ENCODE peak calls at places on chromosomes 5 and 9, in four cellular contexts. S is OCI-LY7, J is astrocyte of the spinal cord, F is ovary. A is an unnamed sample.

GRCh38 chr5:169164481-169164925 is 136.4 kb downstream of the SLIT3 start:
- DNase-seq in F (no peak), S (no peak), J (peak), A (no peak)

GRCh38 chr5:141508808-141509611 is 20.1 kb downstream of the PCDHGC5 start:
- DNase-seq in J (peak), F (peak), S (peak), A (peak)

GRCh38 chr5:104652271-104652861 is 1089.8 kb upstream of the NUDT12 start:
- DNase-seq in S (no peak), J (no peak), F (no peak), A (no peak)

GRCh38 chr5:123487298-123487697 is 24.7 kb upstream of the CSNK1G3 start:
- DNase-seq in J (no peak), F (no peak), S (no peak), A (peak)

GRCh38 chr5:98927242-98927987 is 1.4 kb downstream of the CHD1 start:
- DNase-seq in S (peak), J (peak), F (peak), A (peak)

GRCh38 chr5:43039468-43040286 is 442 bp downstream of the ANXA2R start:
- DNase-seq in F (peak), S (peak), J (peak), A (peak)

GRCh38 chr5:130981663-130982062 is 183.4 kb downstream of the HINT1 start:
- DNase-seq in S (no peak), J (no peak), F (no peak), A (no peak)

GRCh38 chr5:180330810-180331646 is 22.1 kb downstream of the GFPT2 start:
- DNase-seq in S (no peak), J (peak), F (peak), A (peak)

DNA sequence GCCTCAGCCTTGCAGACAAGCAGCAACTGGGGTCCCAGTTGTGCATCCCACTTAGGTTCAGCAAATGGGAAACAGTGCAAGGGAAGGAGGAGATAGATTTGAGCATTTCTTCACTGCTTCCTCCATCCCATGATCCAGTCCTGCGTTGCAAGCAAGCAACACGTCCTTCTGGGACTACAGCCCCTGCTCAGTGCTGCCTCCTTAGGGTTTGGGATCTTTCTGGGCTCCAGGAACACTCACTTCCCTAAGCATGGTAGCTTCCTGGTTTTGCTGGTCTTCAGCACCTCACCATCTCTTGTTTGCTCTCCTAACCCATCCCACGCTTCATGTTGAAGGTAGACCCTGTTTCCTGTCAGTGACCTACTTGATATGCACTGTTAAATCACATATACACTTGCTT is 444.7 kb downstream of the MED10 start:
- DNase-seq in F (no peak), J (no peak), S (no peak), A (no peak)
- TF ChIP-seq CTCF in F (no peak), J (no peak), S (no peak), A (no peak)

GRCh38 chr5:164680812-164681211 is 1175.4 kb downstream of the MAT2B start:
- DNase-seq in J (no peak), S (no peak), F (no peak), A (no peak)

GRCh38 chr5:164679461-164679860 is 1174.0 kb downstream of the MAT2B start:
- DNase-seq in F (no peak), S (no peak), J (no peak), A (no peak)

GRCh38 chr5:164680216-164680615 is 1174.8 kb downstream of the MAT2B start:
- DNase-seq in F (no peak), S (no peak), J (no peak), A (no peak)
- H3K4me3 ChIP-seq in F (no peak), S (no peak), J (no peak), A (no peak)

GRCh38 chr9:2255128-2255527 is 240.0 kb downstream of the SMARCA2 start:
- DNase-seq in J (no peak), S (no peak), F (no peak), A (peak)
- TF ChIP-seq CTCF in J (no peak), S (peak), F (no peak), A (peak)

DNA sequence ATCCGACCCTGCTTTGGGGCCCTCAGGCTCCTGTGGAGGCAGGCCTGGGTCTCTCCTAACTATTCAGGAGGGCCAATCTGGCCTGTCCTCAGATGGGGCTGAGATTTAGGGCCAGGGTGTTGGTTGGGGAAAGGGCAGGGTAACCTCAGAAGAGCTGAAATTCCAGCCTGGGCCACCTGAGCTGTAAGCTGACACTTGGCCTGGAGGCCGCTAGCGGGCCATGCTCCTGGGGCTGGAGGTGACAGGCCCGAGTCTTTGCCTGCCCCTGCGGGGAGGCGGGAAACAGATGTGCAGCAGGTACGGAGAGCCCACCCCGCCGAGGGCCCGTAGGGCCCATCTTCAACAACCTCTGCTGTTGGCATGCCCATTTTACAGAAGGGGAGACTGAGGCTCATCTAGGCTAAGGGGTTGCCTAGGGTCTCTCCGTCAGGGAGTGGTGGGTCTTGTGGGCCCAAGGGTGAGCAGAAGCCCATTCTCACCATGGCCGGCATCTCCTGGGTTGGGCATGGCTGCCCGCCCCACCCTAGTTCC is 69.5 kb downstream of the RXRA start:
- DNase-seq in J (no peak), S (no peak), F (no peak), A (no peak)
- H3K4me3 ChIP-seq in J (no peak), S (no peak), F (no peak), A (no peak)

GRCh38 chr5:134005415-134006118 is 792 bp upstream of the VDAC1 start:
- DNase-seq in J (no peak), F (peak), S (no peak), A (peak)
- TF ChIP-seq CTCF in J (no peak), F (no peak), S (no peak), A (no peak)

GRCh38 chr9:129235931-129236331 is 57.9 kb upstream of the IER5L start:
- DNase-seq in J (no peak), F (peak), S (peak), A (no peak)
- H3K4me3 ChIP-seq in J (no peak), F (no peak), S (peak), A (no peak)

A was measured in fibroblast of villous mesenchyme.